ENCODE peak calls at places on chromosomes 11 and 22, in five cellular contexts. One of them, this sample, is unnamed.

GRCh38 chr11:10076458-10077141 is 217.4 kb downstream of the SBF2 start:
- DNase-seq in body of pancreas: peak
- DNase-seq in tibial nerve: no peak
- DNase-seq in cardiac muscle cell: peak
- DNase-seq in heart right ventricle: peak
- DNase-seq in this sample: no peak

GRCh38 chr11:834371-835316 is 1.9 kb downstream of the CD151 start:
- DNase-seq in body of pancreas: peak
- DNase-seq in tibial nerve: no peak
- DNase-seq in cardiac muscle cell: no peak
- DNase-seq in heart right ventricle: peak
- DNase-seq in this sample: no peak

GRCh38 chr22:32473388-32473952 is 1.1 kb upstream of the FBXO7 start:
- DNase-seq in body of pancreas: no peak
- DNase-seq in tibial nerve: no peak
- DNase-seq in cardiac muscle cell: peak
- DNase-seq in heart right ventricle: peak
- DNase-seq in this sample: no peak

GRCh38 chr11:122852071-122852831 is 14.0 kb downstream of the CRTAM start:
- DNase-seq in body of pancreas: no peak
- DNase-seq in tibial nerve: no peak
- DNase-seq in cardiac muscle cell: no peak
- DNase-seq in heart right ventricle: no peak
- DNase-seq in this sample: no peak

GRCh38 chr11:59141673-59142460 is 789 bp upstream of the FAM111A start:
- DNase-seq in body of pancreas: no peak
- DNase-seq in tibial nerve: no peak
- DNase-seq in cardiac muscle cell: no peak
- DNase-seq in heart right ventricle: no peak
- DNase-seq in this sample: no peak

GRCh38 chr11:57798905-57799559 is 37.4 kb downstream of the CTNND1 start:
- DNase-seq in body of pancreas: peak
- DNase-seq in tibial nerve: no peak
- DNase-seq in cardiac muscle cell: no peak
- DNase-seq in heart right ventricle: peak
- DNase-seq in this sample: no peak

GRCh38 chr11:69860244-69860643 is 41.0 kb upstream of the FGF3 start:
- DNase-seq in body of pancreas: no peak
- DNase-seq in tibial nerve: no peak
- DNase-seq in cardiac muscle cell: no peak
- DNase-seq in heart right ventricle: no peak
- DNase-seq in this sample: no peak

GRCh38 chr11:60919320-60919719 is 4.9 kb upstream of the TMEM132A start:
- DNase-seq in body of pancreas: no peak
- DNase-seq in tibial nerve: no peak
- DNase-seq in cardiac muscle cell: no peak
- DNase-seq in heart right ventricle: no peak
- DNase-seq in this sample: no peak

GRCh38 chr22:37892566-37893338 is 13.3 kb upstream of the MICALL1 start:
- DNase-seq in body of pancreas: peak
- DNase-seq in tibial nerve: no peak
- DNase-seq in cardiac muscle cell: no peak
- DNase-seq in heart right ventricle: peak
- DNase-seq in this sample: peak

GRCh38 chr22:38462960-38463784 is 4.7 kb upstream of the KDELR3 start:
- DNase-seq in body of pancreas: no peak
- DNase-seq in tibial nerve: no peak
- DNase-seq in cardiac muscle cell: peak
- DNase-seq in heart right ventricle: peak
- DNase-seq in this sample: no peak

GRCh38 chr22:41780714-41781507 is 19.6 kb upstream of the CCDC134 start:
- DNase-seq in body of pancreas: no peak
- DNase-seq in tibial nerve: no peak
- DNase-seq in cardiac muscle cell: peak
- DNase-seq in heart right ventricle: peak
- DNase-seq in this sample: peak

GRCh38 chr11:111947143-111947542 is 10.0 kb downstream of the DIXDC1 start:
- DNase-seq in body of pancreas: no peak
- DNase-seq in tibial nerve: no peak
- DNase-seq in cardiac muscle cell: no peak
- DNase-seq in heart right ventricle: no peak
- DNase-seq in this sample: no peak

GRCh38 chr11:128582496-128583366 is 4.6 kb downstream of the ETS1 start:
- DNase-seq in body of pancreas: no peak
- DNase-seq in tibial nerve: no peak
- DNase-seq in cardiac muscle cell: peak
- DNase-seq in heart right ventricle: no peak
- DNase-seq in this sample: no peak

GRCh38 chr11:68905421-68906360 is 2.0 kb downstream of the IGHMBP2 start:
- DNase-seq in body of pancreas: no peak
- DNase-seq in tibial nerve: no peak
- DNase-seq in cardiac muscle cell: no peak
- DNase-seq in heart right ventricle: no peak
- DNase-seq in this sample: no peak

GRCh38 chr11:46661836-46662235 is 38.6 kb downstream of the ARHGAP1 start:
- DNase-seq in body of pancreas: no peak
- DNase-seq in tibial nerve: no peak
- DNase-seq in cardiac muscle cell: no peak
- DNase-seq in heart right ventricle: no peak
- DNase-seq in this sample: no peak

GRCh38 chr11:46659908-46660307 is 40.5 kb downstream of the ARHGAP1 start:
- DNase-seq in body of pancreas: no peak
- DNase-seq in tibial nerve: peak
- DNase-seq in cardiac muscle cell: no peak
- DNase-seq in heart right ventricle: no peak
- DNase-seq in this sample: no peak

GRCh38 chr11:46657186-46657585 is 39.8 kb downstream of the ATG13 start:
- DNase-seq in body of pancreas: no peak
- DNase-seq in tibial nerve: no peak
- DNase-seq in cardiac muscle cell: no peak
- DNase-seq in heart right ventricle: no peak
- DNase-seq in this sample: no peak

GRCh38 chr11:46655631-46656030 is 38.3 kb downstream of the ATG13 start:
- DNase-seq in body of pancreas: no peak
- DNase-seq in tibial nerve: no peak
- DNase-seq in cardiac muscle cell: no peak
- DNase-seq in heart right ventricle: no peak
- DNase-seq in this sample: no peak

GRCh38 chr11:46658259-46658658 is 40.9 kb downstream of the ATG13 start:
- DNase-seq in body of pancreas: no peak
- DNase-seq in tibial nerve: peak
- DNase-seq in cardiac muscle cell: no peak
- DNase-seq in heart right ventricle: no peak
- DNase-seq in this sample: no peak
- H3K27ac ChIP-seq in body of pancreas: no peak
- H3K27ac ChIP-seq in tibial nerve: no peak
- H3K27ac ChIP-seq in cardiac muscle cell: no peak
- H3K27ac ChIP-seq in heart right ventricle: peak
- H3K27ac ChIP-seq in this sample: no peak

GRCh38 chr22:49701380-49702067 is 126.1 kb downstream of the BRD1 start:
- DNase-seq in body of pancreas: no peak
- DNase-seq in tibial nerve: no peak
- DNase-seq in cardiac muscle cell: no peak
- DNase-seq in heart right ventricle: no peak
- DNase-seq in this sample: no peak

GRCh38 chr22:49703990-49704344 is 123.7 kb downstream of the BRD1 start:
- DNase-seq in body of pancreas: no peak
- DNase-seq in tibial nerve: no peak
- DNase-seq in cardiac muscle cell: no peak
- DNase-seq in heart right ventricle: no peak
- DNase-seq in this sample: no peak

GRCh38 chr22:49699928-49700498 is 127.7 kb downstream of the BRD1 start:
- DNase-seq in body of pancreas: no peak
- DNase-seq in tibial nerve: no peak
- DNase-seq in cardiac muscle cell: no peak
- DNase-seq in heart right ventricle: no peak
- DNase-seq in this sample: no peak

GRCh38 chr22:49703391-49703926 is 124.2 kb downstream of the BRD1 start:
- DNase-seq in body of pancreas: no peak
- DNase-seq in tibial nerve: peak
- DNase-seq in cardiac muscle cell: no peak
- DNase-seq in heart right ventricle: no peak
- DNase-seq in this sample: no peak

GRCh38 chr22:49702068-49702397 is 125.6 kb downstream of the BRD1 start:
- DNase-seq in body of pancreas: no peak
- DNase-seq in tibial nerve: no peak
- DNase-seq in cardiac muscle cell: no peak
- DNase-seq in heart right ventricle: no peak
- DNase-seq in this sample: no peak
- H3K27ac ChIP-seq in body of pancreas: no peak
- H3K27ac ChIP-seq in tibial nerve: no peak
- H3K27ac ChIP-seq in cardiac muscle cell: no peak
- H3K27ac ChIP-seq in heart right ventricle: no peak
- H3K27ac ChIP-seq in this sample: no peak

GRCh38 chr11:117877120-117877784 is 794 bp upstream of the FXYD6 start:
- DNase-seq in body of pancreas: no peak
- DNase-seq in tibial nerve: no peak
- DNase-seq in cardiac muscle cell: no peak
- DNase-seq in heart right ventricle: peak
- DNase-seq in this sample: no peak
- H3K27ac ChIP-seq in body of pancreas: no peak
- H3K27ac ChIP-seq in tibial nerve: no peak
- H3K27ac ChIP-seq in cardiac muscle cell: peak
- H3K27ac ChIP-seq in heart right ventricle: peak
- H3K27ac ChIP-seq in this sample: no peak

DNA sequence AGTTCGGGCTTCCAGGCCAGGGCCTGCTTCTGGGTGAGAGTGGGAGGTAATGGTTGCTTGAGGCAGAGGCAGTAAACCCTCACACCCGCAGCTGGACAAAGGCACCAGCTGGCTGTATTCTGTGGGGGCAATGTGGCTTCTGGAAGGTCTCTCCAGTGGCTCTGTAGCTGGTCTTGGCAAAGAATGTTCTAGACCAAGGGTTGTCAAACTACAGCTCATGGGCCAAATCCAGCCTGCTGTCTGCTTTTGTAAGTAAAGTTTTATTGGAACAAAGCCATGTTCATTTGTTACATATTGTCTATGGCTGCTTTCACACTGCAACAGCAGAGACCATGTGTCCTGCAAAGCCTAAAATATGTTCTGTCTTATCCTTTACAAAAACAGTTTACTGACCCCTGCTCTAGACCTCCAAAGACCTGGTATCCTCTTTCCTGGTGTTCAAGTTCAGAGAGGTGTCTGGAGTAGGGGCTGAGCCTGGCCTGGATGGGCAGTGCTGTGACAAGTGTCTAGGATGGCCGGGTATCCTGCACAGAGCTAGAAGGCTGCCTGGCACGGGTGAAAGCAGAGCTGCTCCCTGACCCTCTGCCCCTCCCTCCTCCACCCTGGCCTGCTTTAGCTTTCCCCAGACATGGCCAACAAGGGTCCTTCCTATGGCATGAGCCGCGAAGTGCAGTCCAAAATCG is 3.4 kb downstream of the TAGLN start:
- DNase-seq in body of pancreas: no peak
- DNase-seq in tibial nerve: no peak
- DNase-seq in cardiac muscle cell: no peak
- DNase-seq in heart right ventricle: no peak
- DNase-seq in this sample: no peak
- H3K27ac ChIP-seq in body of pancreas: peak
- H3K27ac ChIP-seq in tibial nerve: peak
- H3K27ac ChIP-seq in cardiac muscle cell: no peak
- H3K27ac ChIP-seq in heart right ventricle: peak
- H3K27ac ChIP-seq in this sample: no peak

GRCh38 chr22:33518405-33518804 is 401.9 kb downstream of the LARGE1 start:
- DNase-seq in body of pancreas: no peak
- DNase-seq in tibial nerve: no peak
- DNase-seq in cardiac muscle cell: no peak
- DNase-seq in heart right ventricle: no peak
- DNase-seq in this sample: no peak

GRCh38 chr22:33521879-33522665 is 398.2 kb downstream of the LARGE1 start:
- DNase-seq in body of pancreas: no peak
- DNase-seq in tibial nerve: no peak
- DNase-seq in cardiac muscle cell: no peak
- DNase-seq in heart right ventricle: no peak
- DNase-seq in this sample: no peak

GRCh38 chr22:33520904-33521780 is 399.1 kb downstream of the LARGE1 start:
- DNase-seq in body of pancreas: no peak
- DNase-seq in tibial nerve: no peak
- DNase-seq in cardiac muscle cell: no peak
- DNase-seq in heart right ventricle: no peak
- DNase-seq in this sample: no peak

GRCh38 chr22:33519140-33519973 is 400.9 kb downstream of the LARGE1 start:
- DNase-seq in body of pancreas: peak
- DNase-seq in tibial nerve: no peak
- DNase-seq in cardiac muscle cell: peak
- DNase-seq in heart right ventricle: peak
- DNase-seq in this sample: no peak

DNA sequence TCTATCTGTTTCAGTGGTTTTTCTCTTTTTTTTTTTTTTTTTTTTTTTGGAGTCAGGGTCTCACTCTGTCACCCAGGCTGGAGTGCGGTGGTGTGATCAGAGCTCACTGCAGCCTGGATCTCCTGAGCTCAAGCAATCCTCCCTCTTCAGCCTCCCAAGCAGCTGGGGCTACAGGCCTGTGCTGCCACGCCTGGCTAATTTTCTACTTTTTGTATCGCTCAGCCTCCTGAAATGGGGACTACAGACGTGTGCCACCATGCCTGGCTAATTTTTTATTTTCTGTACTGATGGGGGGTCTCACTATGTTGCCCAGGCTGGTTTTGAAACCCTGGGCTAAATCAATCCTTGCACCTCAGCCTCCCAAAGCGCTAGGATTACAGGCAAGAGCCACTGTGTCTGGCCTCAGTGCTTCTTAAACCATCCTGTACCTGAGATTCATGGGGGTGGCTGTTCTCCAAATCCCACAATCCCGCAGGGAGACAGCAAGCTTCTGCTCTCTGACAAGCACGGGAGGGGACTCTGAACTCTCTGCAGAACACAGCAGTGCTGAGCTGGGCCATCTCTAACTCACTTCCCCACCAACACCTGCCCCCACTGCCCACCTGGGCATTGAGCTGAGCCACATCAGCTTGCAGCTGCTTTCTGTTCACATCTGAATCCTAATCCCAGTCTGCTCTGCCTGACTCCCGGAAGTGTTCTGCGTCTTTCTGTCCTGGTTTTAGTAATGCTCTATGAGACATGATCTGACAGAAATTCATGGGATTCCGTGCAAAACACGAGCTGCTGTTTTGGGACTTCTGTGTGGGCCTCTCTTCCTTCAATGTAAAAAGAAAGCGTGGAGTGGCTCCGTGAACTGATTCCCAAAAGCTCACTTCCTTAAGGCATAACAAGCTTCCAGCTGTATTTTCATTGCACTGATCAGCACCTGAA is 400.0 kb downstream of the LARGE1 start:
- DNase-seq in body of pancreas: no peak
- DNase-seq in tibial nerve: no peak
- DNase-seq in cardiac muscle cell: no peak
- DNase-seq in heart right ventricle: no peak
- DNase-seq in this sample: no peak
- H3K27ac ChIP-seq in body of pancreas: no peak
- H3K27ac ChIP-seq in tibial nerve: no peak
- H3K27ac ChIP-seq in cardiac muscle cell: no peak
- H3K27ac ChIP-seq in heart right ventricle: no peak
- H3K27ac ChIP-seq in this sample: no peak

DNA sequence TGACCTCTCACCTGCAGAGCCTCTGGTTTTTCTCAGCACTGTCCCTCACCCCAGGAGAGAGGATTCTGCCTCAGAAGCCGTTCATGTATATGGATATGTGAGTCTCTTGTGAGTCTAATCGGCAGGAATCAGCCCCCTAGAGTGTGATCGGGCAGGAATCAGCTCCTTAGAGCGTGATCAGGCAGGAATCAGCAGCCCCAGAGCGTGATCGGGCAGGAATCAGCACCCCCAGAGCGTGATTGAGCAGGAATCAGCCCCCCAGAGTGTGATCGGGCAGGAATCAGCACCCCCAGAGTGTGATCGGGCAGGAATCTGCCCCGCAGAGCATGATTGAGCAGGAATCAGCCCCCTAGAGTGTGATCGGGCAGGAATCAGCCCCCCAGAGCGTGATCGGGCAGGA is 80.0 kb upstream of the EIF3D start:
- DNase-seq in body of pancreas: no peak
- DNase-seq in tibial nerve: no peak
- DNase-seq in cardiac muscle cell: no peak
- DNase-seq in heart right ventricle: no peak
- DNase-seq in this sample: no peak
- H3K27ac ChIP-seq in body of pancreas: no peak
- H3K27ac ChIP-seq in tibial nerve: no peak
- H3K27ac ChIP-seq in cardiac muscle cell: no peak
- H3K27ac ChIP-seq in heart right ventricle: no peak
- H3K27ac ChIP-seq in this sample: no peak